ENCODE peak calls at places on chromosome 22, in ten cellular contexts. F is astrocyte, O is kidney, N is H1, L is trophoblast cell, M is IMR-90, H is mesendoderm, Z is PC-3, V is fibroblast of lung, G is HCT116. T is an unnamed sample.

GRCh38 chr22:37148031-37148651 is 1.6 kb downstream of the IL2RB start:
- DNase-seq in N (no peak), G (no peak), F (no peak), L (no peak), Z (no peak), H (no peak), V (no peak), M (no peak), O (peak), T (no peak)

GRCh38 chr22:38735465-38736256 is 20.1 kb downstream of the SUN2 start:
- DNase-seq in V (no peak), O (peak), F (no peak), Z (no peak), G (no peak), M (no peak), H (no peak), N (no peak), L (no peak), T (no peak)

GRCh38 chr22:32044913-32045312 is 1.9 kb downstream of the SLC5A1 start:
- DNase-seq in V (no peak), Z (peak), N (no peak), F (no peak), G (no peak), M (no peak), O (no peak), H (no peak), L (no peak), T (no peak)

GRCh38 chr22:17368144-17368726 is 1.0 kb upstream of the CECR2 start:
- DNase-seq in H (no peak), O (no peak), Z (no peak), G (no peak), F (no peak), L (no peak), M (no peak), N (no peak), V (no peak), T (no peak)

GRCh38 chr22:23079240-23079768 is 9.0 kb downstream of the GNAZ start:
- DNase-seq in N (no peak), F (no peak), H (no peak), L (no peak), G (no peak), M (no peak), O (no peak), Z (no peak), V (no peak), T (no peak)

GRCh38 chr22:33821290-33821689 is 99.0 kb downstream of the LARGE1 start:
- DNase-seq in Z (no peak), H (no peak), G (no peak), V (peak), N (no peak), O (no peak), L (no peak), M (no peak), F (no peak), T (no peak)

GRCh38 chr22:41557401-41558240 is 3.2 kb upstream of the CSDC2 start:
- DNase-seq in Z (no peak), N (no peak), F (peak), M (peak), L (no peak), O (peak), H (no peak), V (peak), G (no peak), T (no peak)

GRCh38 chr22:23182289-23183106 is 2.2 kb downstream of the BCR start:
- DNase-seq in N (no peak), H (peak), V (no peak), Z (peak), M (peak), O (no peak), L (peak), G (no peak), F (peak), T (no peak)

GRCh38 chr22:28025866-28026575 is 107.0 kb upstream of the PITPNB start:
- DNase-seq in V (no peak), G (no peak), H (no peak), M (no peak), F (no peak), L (no peak), Z (no peak), O (no peak), N (no peak), T (no peak)

GRCh38 chr22:22487869-22488597 is 20.5 kb downstream of the ZNF280B start:
- DNase-seq in G (no peak), V (no peak), M (no peak), N (no peak), O (no peak), H (no peak), F (no peak), Z (no peak), L (peak), T (no peak)

GRCh38 chr22:28442264-28442950 is 237.2 kb downstream of the TTC28 start:
- DNase-seq in O (peak), L (peak), F (peak), N (peak), V (peak), M (peak), Z (no peak), H (peak), G (peak), T (peak)

GRCh38 chr22:38273135-38273761 is 438 bp upstream of the TMEM184B start:
- DNase-seq in F (no peak), H (no peak), M (no peak), O (no peak), G (no peak), L (no peak), V (peak), Z (no peak), N (no peak), T (no peak)

GRCh38 chr22:46931881-46932280 is 169.4 kb downstream of the TBC1D22A start:
- DNase-seq in N (no peak), F (peak), M (peak), G (no peak), H (no peak), L (no peak), V (no peak), O (no peak), Z (peak), T (no peak)

GRCh38 chr22:47697861-47698260 is 935.4 kb downstream of the TBC1D22A start:
- DNase-seq in V (no peak), F (no peak), L (no peak), M (no peak), G (no peak), H (peak), N (no peak), Z (no peak), O (no peak), T (no peak)

GRCh38 chr22:38925571-38926041 is 31.8 kb upstream of the APOBEC3A start:
- DNase-seq in V (peak), L (no peak), N (no peak), F (peak), M (peak), Z (peak), O (no peak), H (no peak), G (no peak), T (no peak)

GRCh38 chr22:40890881-40891280 is 29.0 kb upstream of the DNAJB7 start:
- DNase-seq in N (no peak), H (no peak), L (no peak), G (no peak), F (no peak), V (peak), Z (no peak), O (no peak), M (peak), T (no peak)

GRCh38 chr22:31495343-31495742 is 993 bp upstream of the SFI1 start:
- DNase-seq in N (no peak), G (no peak), O (no peak), Z (no peak), L (no peak), H (no peak), V (no peak), M (no peak), F (no peak), T (no peak)

GRCh38 chr22:50622723-50623327 is 5.1 kb downstream of the ARSA start:
- DNase-seq in N (no peak), F (no peak), L (peak), M (no peak), H (no peak), V (no peak), Z (no peak), O (peak), G (peak), T (no peak)

GRCh38 chr22:17554814-17555213 is 8.5 kb upstream of the SLC25A18 start:
- DNase-seq in Z (no peak), G (no peak), F (no peak), V (no peak), L (no peak), N (no peak), O (no peak), H (no peak), M (no peak), T (no peak)

GRCh38 chr22:50469377-50470305 is 5.2 kb downstream of the SBF1 start:
- DNase-seq in M (peak), G (peak), F (peak), O (peak), Z (peak), V (peak), H (peak), L (no peak), N (peak), T (no peak)

GRCh38 chr22:50403701-50404101 is 60.6 kb downstream of the PPP6R2 start:
- DNase-seq in Z (no peak), G (no peak), L (no peak), N (no peak), V (peak), H (no peak), M (no peak), O (peak), F (no peak), T (no peak)

GRCh38 chr22:47022075-47022473 is 259.6 kb downstream of the TBC1D22A start:
- DNase-seq in Z (no peak), V (no peak), O (no peak), N (no peak), G (no peak), M (peak), H (no peak), L (no peak), F (no peak), T (no peak)

GRCh38 chr22:38172489-38173155 is 9.0 kb downstream of the PLA2G6 start:
- DNase-seq in Z (peak), O (peak), F (peak), V (peak), H (no peak), G (no peak), N (no peak), M (peak), L (no peak), T (no peak)

GRCh38 chr22:23183107-23183698 is 2.9 kb downstream of the BCR start:
- DNase-seq in M (peak), O (peak), L (peak), N (peak), V (peak), H (peak), G (no peak), F (peak), Z (peak), T (peak)

GRCh38 chr22:50061141-50061823 is 3.2 kb upstream of the TTLL8 start:
- DNase-seq in M (no peak), G (no peak), F (no peak), V (no peak), N (no peak), H (no peak), L (no peak), O (no peak), Z (no peak), T (no peak)

GRCh38 chr22:49928571-49929552 is 10.4 kb downstream of the CRELD2 start:
- DNase-seq in M (no peak), N (no peak), F (no peak), V (no peak), L (no peak), O (no peak), Z (no peak), H (no peak), G (no peak), T (no peak)

GRCh38 chr22:40463017-40463631 is 92.7 kb downstream of the SGSM3 start:
- DNase-seq in M (no peak), O (no peak), G (no peak), F (no peak), L (no peak), N (no peak), H (no peak), V (no peak), Z (no peak), T (no peak)

GRCh38 chr22:32410459-32410858 is 1.6 kb downstream of the RTCB start:
- DNase-seq in Z (peak), H (no peak), L (peak), V (no peak), F (no peak), O (no peak), M (no peak), G (no peak), N (no peak), T (no peak)

GRCh38 chr22:40213478-40213877 is 35.8 kb downstream of the TNRC6B start:
- DNase-seq in Z (no peak), V (no peak), G (no peak), L (no peak), N (no peak), O (no peak), F (no peak), M (no peak), H (no peak), T (no peak)

GRCh38 chr22:21766933-21767462 is 31.4 kb upstream of the YPEL1 start:
- DNase-seq in L (no peak), N (no peak), H (no peak), G (no peak), F (no peak), Z (no peak), V (no peak), O (no peak), M (no peak), T (no peak)

GRCh38 chr22:41314821-41315220 is 13.5 kb downstream of the ZC3H7B start:
- DNase-seq in V (no peak), F (no peak), H (no peak), O (no peak), M (no peak), N (no peak), L (peak), Z (no peak), G (no peak), T (no peak)

GRCh38 chr22:41842996-41843970 is 10.4 kb downstream of the SREBF2 start:
- DNase-seq in V (no peak), L (peak), G (no peak), H (no peak), Z (peak), M (no peak), F (no peak), N (no peak), O (no peak), T (no peak)

GRCh38 chr22:38214248-38215056 is 12.7 kb downstream of the MAFF start:
- DNase-seq in V (peak), L (peak), N (peak), F (peak), M (peak), Z (no peak), H (peak), O (peak), G (no peak), T (no peak)

GRCh38 chr22:22810018-22810427 is 77.6 kb upstream of the IGLL5 start:
- DNase-seq in F (peak), Z (no peak), M (peak), L (no peak), H (no peak), N (no peak), V (peak), G (peak), O (peak), T (peak)

GRCh38 chr22:24304067-24304675 is 33.5 kb downstream of the SPECC1L start:
- DNase-seq in V (no peak), O (no peak), H (no peak), Z (no peak), F (no peak), G (no peak), N (no peak), L (no peak), M (no peak), T (no peak)
- H3K4me3 ChIP-seq in V (no peak), O (no peak), H (no peak), Z (peak), F (no peak), G (no peak), N (no peak), L (no peak), M (no peak), T (no peak)

DNA sequence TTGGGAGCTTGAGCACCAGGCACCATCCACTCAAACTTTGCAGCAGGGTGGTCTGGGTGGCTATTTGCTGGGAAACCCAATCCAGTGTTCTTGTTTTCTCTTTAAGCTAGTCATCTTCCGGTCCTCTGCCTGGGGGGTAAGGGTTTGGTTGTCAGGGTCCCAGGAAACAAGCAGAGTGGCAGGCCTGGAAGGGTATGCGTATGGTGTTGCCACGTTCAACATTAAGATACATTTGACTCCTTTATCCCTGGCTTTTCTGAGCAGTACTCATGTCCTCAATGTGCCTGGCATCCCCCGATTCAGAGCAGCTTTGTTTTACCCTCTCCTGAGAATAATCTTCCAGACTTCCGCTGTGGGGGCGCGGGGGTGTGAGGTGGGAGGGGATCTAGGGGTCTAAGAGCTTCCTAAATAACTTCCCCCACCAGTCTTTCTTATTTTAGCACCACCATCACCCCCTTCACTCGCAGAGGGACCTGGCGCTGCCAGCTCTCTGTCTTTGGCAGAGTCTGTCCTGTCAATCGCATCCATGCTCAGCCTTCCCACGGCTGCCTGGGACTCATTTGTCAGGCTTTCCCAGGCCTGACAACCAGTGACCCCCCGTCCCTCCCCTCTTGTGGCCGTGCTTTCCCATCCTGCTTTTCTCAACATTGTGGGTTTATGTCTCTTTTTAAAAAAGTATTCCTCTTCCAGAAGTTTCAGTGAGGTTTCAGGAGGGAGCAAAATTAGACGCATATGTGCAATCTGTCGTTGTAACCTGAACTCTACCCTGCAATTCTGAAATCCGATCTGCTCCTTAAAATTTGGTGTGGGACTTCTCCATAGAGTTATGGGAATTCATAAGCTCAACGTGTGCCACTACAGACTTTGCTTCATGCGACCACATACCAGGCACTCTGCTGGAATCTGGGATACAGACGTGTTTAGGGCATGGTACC is 27.0 kb upstream of the RBFOX2 start:
- DNase-seq in H (no peak), N (no peak), V (peak), M (peak), G (no peak), O (no peak), L (no peak), Z (no peak), F (no peak), T (no peak)
- H3K9ac ChIP-seq in H (no peak), N (no peak), V (no peak), M (no peak), G (no peak), O (no peak), L (no peak), Z (no peak), F (peak), T (no peak)

GRCh38 chr22:44730034-44730433 is 22.3 kb upstream of the ARHGAP8 start:
- DNase-seq in V (no peak), N (no peak), F (no peak), Z (no peak), M (no peak), L (no peak), O (no peak), H (no peak), G (no peak), T (no peak)

GRCh38 chr22:44730490-44731356 is 21.7 kb upstream of the ARHGAP8 start:
- DNase-seq in H (no peak), M (no peak), O (no peak), L (no peak), Z (no peak), G (no peak), V (no peak), F (no peak), N (no peak), T (no peak)

GRCh38 chr22:44727709-44728108 is 24.7 kb upstream of the ARHGAP8 start:
- DNase-seq in F (no peak), H (no peak), G (no peak), M (no peak), V (no peak), L (no peak), N (no peak), Z (no peak), O (no peak), T (no peak)

GRCh38 chr22:44728761-44729261 is 23.6 kb upstream of the ARHGAP8 start:
- DNase-seq in N (no peak), O (peak), M (no peak), F (no peak), Z (no peak), V (no peak), H (no peak), G (no peak), L (no peak), T (no peak)

DNA sequence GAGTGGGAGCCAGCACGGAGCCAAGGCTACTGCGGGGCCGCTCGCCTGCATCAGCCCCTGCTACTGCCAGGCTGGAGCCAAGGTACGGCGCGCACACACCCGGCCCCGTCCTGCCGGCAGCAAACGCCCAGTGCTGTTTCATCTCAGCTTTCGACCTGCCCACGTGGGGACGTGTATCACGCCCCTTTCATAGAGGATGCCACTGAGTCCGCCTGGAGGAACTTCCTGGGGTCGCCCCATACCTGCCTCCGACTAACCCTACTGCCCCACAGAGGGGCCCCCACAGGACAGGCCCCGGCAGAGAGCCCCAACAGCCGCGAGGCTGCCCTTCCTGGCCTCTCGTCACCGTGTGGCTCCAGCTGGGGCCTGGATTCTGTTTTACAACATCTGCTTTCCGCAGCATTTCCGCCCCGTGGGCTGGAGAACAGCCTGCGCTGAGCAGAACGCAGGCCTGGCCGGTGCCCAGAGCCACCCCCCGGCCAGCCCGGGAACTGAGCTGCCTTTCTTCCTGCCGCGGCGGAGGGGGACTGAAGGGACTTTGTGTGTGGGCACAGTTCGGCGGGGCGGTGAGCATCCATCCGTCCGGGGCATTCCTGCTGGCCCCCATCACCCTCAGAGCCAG is 22.9 kb upstream of the ARHGAP8 start:
- DNase-seq in M (peak), O (no peak), H (no peak), L (no peak), V (peak), N (no peak), G (no peak), Z (no peak), F (peak), T (no peak)
- H3K4me3 ChIP-seq in M (no peak), O (no peak), H (no peak), L (no peak), V (no peak), N (no peak), G (no peak), Z (no peak), F (no peak), T (no peak)

GRCh38 chr22:26479043-26479791 is 4.4 kb downstream of the HPS4 start:
- DNase-seq in M (no peak), F (no peak), G (no peak), N (no peak), H (no peak), Z (no peak), V (no peak), L (no peak), O (no peak), T (no peak)
- H3K9ac ChIP-seq in M (no peak), F (peak), G (no peak), N (no peak), H (no peak), Z (no peak), V (no peak), L (no peak), O (no peak), T (peak)

GRCh38 chr22:48894804-48895250 is 932.8 kb downstream of the BRD1 start:
- DNase-seq in F (no peak), L (no peak), Z (no peak), N (no peak), H (no peak), G (no peak), O (no peak), M (no peak), V (no peak), T (no peak)
- H3K4me3 ChIP-seq in F (no peak), L (no peak), Z (no peak), N (no peak), H (no peak), G (no peak), O (no peak), M (no peak), V (no peak), T (no peak)

DNA sequence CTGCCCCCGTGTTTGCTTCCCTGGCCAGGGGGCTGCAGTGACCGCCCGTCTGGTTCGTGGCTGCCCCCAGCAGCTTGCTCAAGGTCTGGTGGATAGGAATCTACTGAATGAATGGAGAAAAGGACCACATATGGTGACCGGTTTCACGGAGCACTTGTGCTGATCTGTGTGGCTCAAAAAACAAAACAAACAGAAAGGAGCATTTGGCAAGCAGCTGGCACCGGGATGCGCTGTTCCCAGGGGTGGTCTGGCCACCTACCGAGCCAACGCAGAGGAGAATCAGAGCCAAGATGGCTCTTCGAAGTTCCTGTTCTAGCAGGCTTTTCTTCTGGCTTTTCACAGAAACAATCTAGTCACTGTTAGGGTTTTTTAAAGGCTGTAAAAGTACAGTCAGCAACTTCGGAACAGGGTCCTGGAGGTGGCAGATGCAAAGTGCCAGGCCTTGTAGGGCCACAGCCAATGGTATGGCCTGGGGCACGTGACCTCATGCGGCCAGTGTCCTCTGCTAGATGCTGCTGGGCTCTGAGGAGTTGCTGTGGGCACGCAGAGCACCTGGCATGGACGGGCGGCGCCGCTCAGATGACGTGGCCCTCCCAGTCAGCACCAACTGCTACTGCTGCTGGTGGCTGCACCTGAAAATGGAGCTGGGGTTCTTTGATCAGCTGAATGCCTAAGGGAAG is 27.3 kb upstream of the PACSIN2 start:
- DNase-seq in L (no peak), G (no peak), Z (no peak), V (peak), F (peak), N (no peak), M (peak), O (no peak), H (no peak), T (no peak)
- H3K9ac ChIP-seq in L (no peak), G (no peak), Z (no peak), V (no peak), F (peak), N (no peak), M (no peak), O (no peak), H (no peak), T (no peak)

T was measured in NT2/D1.